ENCODE peak calls at places on chromosomes 11 and 22, in four cellular contexts. L, U, V and E are unnamed samples.

GRCh38 chr11:115528217-115528616 is 24.0 kb upstream of the CADM1 start:
- DNase-seq in L (no peak), V (no peak), U (no peak), E (no peak)

GRCh38 chr11:14634813-14635212 is 8.8 kb upstream of the PDE3B start:
- DNase-seq in L (no peak), V (no peak), U (no peak), E (no peak)

GRCh38 chr11:8613036-8613435 is 19.0 kb upstream of the STK33 start:
- DNase-seq in L (peak; percentile 38), V (no peak), U (no peak), E (no peak)

GRCh38 chr11:17930544-17931144 is 82.2 kb downstream of the SERGEF start:
- DNase-seq in U (no peak), L (no peak), V (no peak), E (no peak)

GRCh38 chr22:46660604-46661201 is 40.5 kb downstream of the GRAMD4 start:
- DNase-seq in V (no peak), L (no peak), U (no peak), E (no peak)

GRCh38 chr11:76615950-76616349 is 54.6 kb downstream of the LRRC32 start:
- DNase-seq in L (no peak), U (no peak), V (no peak), E (no peak)

GRCh38 chr11:46290598-46291309 is 13.3 kb downstream of the CREB3L1 start:
- DNase-seq in V (peak; percentile 87), U (no peak), L (no peak), E (no peak)

GRCh38 chr22:47599753-47600152 is 837.3 kb downstream of the TBC1D22A start:
- DNase-seq in L (no peak), U (no peak), V (no peak), E (no peak)

GRCh38 chr11:16169946-16170345 is 186.4 kb downstream of the SOX6 start:
- DNase-seq in U (no peak), V (no peak), L (no peak), E (no peak)

GRCh38 chr11:115126515-115127208 is 377.6 kb downstream of the CADM1 start:
- DNase-seq in L (no peak), U (no peak), V (peak; percentile 10), E (no peak)

GRCh38 chr11:119417726-119418540 is 5.0 kb downstream of the THY1 start:
- DNase-seq in U (no peak), V (peak; percentile 64), L (no peak), E (no peak)

GRCh38 chr11:597166-597725 is 18.5 kb downstream of the IRF7 start:
- DNase-seq in U (no peak), V (no peak), L (no peak), E (no peak)

GRCh38 chr11:35056391-35057093 is 82.4 kb upstream of the CD44 start:
- DNase-seq in U (no peak), L (no peak), V (no peak), E (no peak)